ENCODE peak calls at places on chromosome 1, in four cellular contexts. R is stomach, Z is HepG2, C is transverse colon. S is an unnamed sample.

GRCh38 chr1:49765034-49765433 is 258.7 kb downstream of the AGBL4 start:
- DNase-seq in R (no peak), Z (peak), C (no peak), S (no peak)

GRCh38 chr1:41504126-41505035 is 19.9 kb upstream of the EDN2 start:
- DNase-seq in R (no peak), Z (no peak), C (no peak), S (no peak)

GRCh38 chr1:172286629-172287076 is 133.8 kb upstream of the C1orf105 start:
- DNase-seq in R (no peak), Z (no peak), C (no peak), S (no peak)

GRCh38 chr1:111576547-111576946 is 43.0 kb upstream of the RAP1A start:
- DNase-seq in R (peak), Z (peak), C (peak), S (peak)

GRCh38 chr1:26697978-26698849 is 2.4 kb downstream of the ARID1A start:
- DNase-seq in R (peak), Z (peak), C (peak), S (peak)

GRCh38 chr1:160850541-160850940 is 12.1 kb downstream of the CD244 start:
- DNase-seq in R (no peak), Z (no peak), C (no peak), S (no peak)

GRCh38 chr1:181140398-181140797 is 51.9 kb downstream of the IER5 start:
- DNase-seq in R (no peak), Z (no peak), C (no peak), S (no peak)

GRCh38 chr1:229260297-229260696 is 10.6 kb upstream of the RAB4A start:
- DNase-seq in R (no peak), Z (no peak), C (no peak), S (no peak)

GRCh38 chr1:50279622-50280320 is 143.5 kb downstream of the DMRTA2 start:
- DNase-seq in R (no peak), Z (peak), C (no peak), S (no peak)

GRCh38 chr1:161884475-161884874 is 118.4 kb downstream of the ATF6 start:
- DNase-seq in R (no peak), Z (no peak), C (no peak), S (no peak)

GRCh38 chr1:119771770-119772169 is 3.1 kb upstream of the HMGCS2 start:
- DNase-seq in R (no peak), Z (no peak), C (no peak), S (peak)

DNA sequence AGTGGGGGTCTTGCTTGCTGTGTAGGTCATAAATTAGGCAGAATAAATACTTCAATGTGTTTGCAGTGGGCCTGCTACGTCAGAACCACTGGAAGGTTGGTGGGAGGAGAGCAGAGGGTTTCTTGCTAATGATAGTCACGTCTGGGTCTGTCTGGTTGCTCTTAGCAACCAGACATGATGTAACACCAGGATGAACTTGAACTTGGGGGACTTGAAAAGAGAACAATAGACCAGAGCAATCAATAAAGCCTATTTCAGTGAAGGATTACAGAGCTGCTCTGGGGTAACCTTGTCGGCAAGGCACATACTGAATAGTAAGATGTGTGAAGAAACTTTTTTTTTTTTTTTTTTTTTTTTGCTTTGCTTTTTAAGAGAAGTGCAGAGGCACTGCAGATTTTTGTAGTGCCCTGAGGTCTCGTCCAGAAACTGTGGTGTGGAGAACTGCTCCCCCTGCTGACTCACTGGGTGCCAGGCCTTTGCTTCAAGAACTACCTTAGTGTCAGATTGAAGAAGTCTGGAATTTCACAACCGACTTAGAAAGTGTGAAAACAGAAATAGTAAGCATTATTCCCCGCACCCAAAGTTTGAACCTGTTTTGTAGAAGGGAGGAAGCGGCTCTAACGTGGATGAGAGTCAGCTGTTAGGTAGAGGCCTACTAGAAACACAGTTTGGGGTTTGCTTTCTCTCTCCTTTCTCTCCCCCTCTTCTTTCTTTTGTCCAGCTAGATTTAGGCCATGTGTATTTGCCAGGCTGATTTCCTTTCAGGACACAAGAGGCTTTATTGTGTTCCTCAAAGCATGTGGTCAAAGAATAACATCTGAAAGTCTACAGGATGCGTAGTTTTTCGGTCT is 271.6 kb downstream of the TM2D1 start:
- DNase-seq in R (peak), Z (peak), C (peak), S (peak)
- TF ChIP-seq POLR2AphosphoS5 in R (no peak), Z (peak), C (peak), S (no peak)

GRCh38 chr1:233599542-233600073 is 14.3 kb upstream of the KCNK1 start:
- DNase-seq in R (no peak), Z (no peak), C (no peak), S (no peak)

GRCh38 chr1:233600488-233600887 is 13.4 kb upstream of the KCNK1 start:
- DNase-seq in R (no peak), Z (no peak), C (no peak), S (no peak)

GRCh38 chr1:233597489-233597901 is 16.4 kb upstream of the KCNK1 start:
- DNase-seq in R (no peak), Z (no peak), C (no peak), S (no peak)

GRCh38 chr1:233603366-233603927 is 10.5 kb upstream of the KCNK1 start:
- DNase-seq in R (no peak), Z (no peak), C (no peak), S (no peak)

GRCh38 chr1:233598891-233599541 is 14.9 kb upstream of the KCNK1 start:
- DNase-seq in R (no peak), Z (no peak), C (no peak), S (no peak)
- TF ChIP-seq EP300 in R (no peak), Z (no peak), C (no peak), S (no peak)

GRCh38 chr1:109091196-109092193 is 931 bp downstream of the TMEM167B start:
- DNase-seq in R (no peak), Z (peak), C (peak), S (no peak)
- TF ChIP-seq POLR2A in R (no peak), Z (no peak), C (no peak), S (no peak)

DNA sequence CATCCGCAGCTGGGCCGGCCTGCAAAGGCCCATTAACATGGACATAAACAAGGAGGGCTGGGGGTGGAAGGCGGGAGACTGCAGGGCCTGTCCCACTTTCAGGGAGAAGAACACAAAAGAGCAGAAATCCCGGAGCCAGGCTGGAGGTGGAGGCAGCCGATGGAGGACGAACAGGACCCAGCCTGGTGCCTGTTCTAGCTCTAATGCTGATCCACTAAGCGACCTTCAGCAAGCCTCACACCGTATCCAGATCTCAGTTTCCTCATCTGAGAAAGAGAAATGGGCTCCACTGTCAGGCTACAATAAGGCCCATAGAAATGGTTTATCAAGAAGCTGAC is 118.4 kb downstream of the GLIS1 start:
- DNase-seq in R (no peak), Z (no peak), C (peak), S (no peak)
- TF ChIP-seq POLR2AphosphoS5 in R (no peak), Z (no peak), C (no peak), S (no peak)

GRCh38 chr1:77533660-77534295 is 148.7 kb downstream of the ZZZ3 start:
- DNase-seq in R (peak), Z (peak), C (peak), S (peak)
- TF ChIP-seq EP300 in R (no peak), Z (no peak), C (no peak), S (no peak)

GRCh38 chr1:225700889-225701465 is 48.1 kb upstream of the ENAH start:
- DNase-seq in R (no peak), Z (no peak), C (no peak), S (no peak)
- TF ChIP-seq POLR2A in R (no peak), Z (no peak), C (no peak), S (no peak)

DNA sequence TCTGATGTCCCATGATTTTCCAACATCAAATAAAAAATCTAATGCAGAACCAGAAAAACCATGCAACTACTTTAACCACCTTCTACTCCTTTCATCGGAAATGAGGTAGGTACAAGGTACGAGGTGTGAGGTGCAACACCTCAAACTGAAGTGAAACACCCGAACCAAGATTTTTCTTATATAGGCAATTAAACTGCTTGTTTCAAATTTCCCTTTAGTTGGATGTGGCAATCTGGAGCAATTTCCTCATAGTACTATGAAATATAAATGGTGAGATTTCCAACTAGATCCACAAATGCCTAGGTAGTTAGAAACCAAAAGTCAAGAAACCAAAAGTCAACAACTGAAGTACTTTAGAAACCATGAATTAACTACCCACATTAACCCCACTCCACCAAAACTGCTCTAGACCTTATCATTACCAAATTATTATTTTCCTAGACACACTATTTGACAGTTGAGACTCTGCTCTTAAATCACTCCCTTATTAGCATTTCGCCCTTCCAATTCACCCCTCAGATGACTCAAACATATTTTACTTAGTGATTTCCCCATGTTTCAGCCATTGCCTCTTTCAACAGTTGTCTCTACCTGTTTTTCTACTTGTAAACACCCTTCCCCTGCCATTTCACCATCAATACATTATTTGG is 37.8 kb downstream of the FUBP1 start:
- DNase-seq in R (no peak), Z (no peak), C (no peak), S (no peak)
- TF ChIP-seq POLR2AphosphoS5 in R (no peak), Z (no peak), C (no peak), S (no peak)

GRCh38 chr1:236887081-236887480 is 92.0 kb downstream of the MTR start:
- DNase-seq in R (no peak), Z (no peak), C (no peak), S (no peak)

GRCh38 chr1:236888903-236889302 is 93.8 kb downstream of the MTR start:
- DNase-seq in R (no peak), Z (no peak), C (no peak), S (no peak)

GRCh38 chr1:236893626-236894545 is 98.8 kb downstream of the MTR start:
- DNase-seq in R (no peak), Z (no peak), C (no peak), S (no peak)

GRCh38 chr1:236888126-236888525 is 93.0 kb downstream of the MTR start:
- DNase-seq in R (no peak), Z (no peak), C (no peak), S (no peak)

GRCh38 chr1:236890152-236891056 is 95.3 kb downstream of the MTR start:
- DNase-seq in R (no peak), Z (no peak), C (no peak), S (peak)
- TF ChIP-seq EP300 in R (peak), Z (no peak), C (peak), S (no peak)

GRCh38 chr1:19251305-19252196 is at the start of the genes EMC1 and MRTO4:
- DNase-seq in R (peak), Z (peak), C (peak), S (peak)
- TF ChIP-seq POLR2A in R (no peak), Z (peak), C (peak), S (peak)

S was measured in upper lobe of left lung.